ENCODE peak calls at places on chromosome 20, in seven cellular contexts. T is cerebellar cortex, G is NCI-H345, U is iris pigment epithelial cell, N is A549, F is mesothelial cell of epicardium, I is Right ventricle myocardium inferior. V is an unnamed sample.

GRCh38 chr20:37498066-37498702 is 22.9 kb upstream of the NNAT start:
- DNase-seq in T (no peak), G (no peak), U (peak), N (no peak), F (no peak), I (no peak), V (no peak)

GRCh38 chr20:46220808-46221207 is 87.5 kb downstream of the CDH22 start:
- DNase-seq in T (peak), G (peak), U (no peak), N (peak), F (no peak), I (no peak), V (no peak)

GRCh38 chr20:59207742-59208357 is 44.2 kb downstream of the ZNF831 start:
- DNase-seq in T (peak), G (no peak), U (no peak), N (peak), F (no peak), I (peak), V (peak)

GRCh38 chr20:36017034-36017951 is 48.9 kb downstream of the CNBD2 start:
- DNase-seq in T (no peak), G (no peak), U (peak), N (peak), F (peak), I (no peak), V (no peak)

GRCh38 chr20:45343445-45343866 is 4.8 kb downstream of the SDC4 start:
- DNase-seq in T (no peak), G (peak), U (no peak), N (no peak), F (no peak), I (no peak), V (no peak)

GRCh38 chr20:36919715-36920333 is 31.7 kb downstream of the SAMHD1 start:
- DNase-seq in T (peak), G (peak), U (peak), N (peak), F (no peak), I (no peak), V (no peak)

GRCh38 chr20:42308980-42309524 is 690.9 kb upstream of the CHD6 start:
- DNase-seq in T (no peak), G (peak), U (no peak), N (no peak), F (no peak), I (no peak), V (no peak)

GRCh38 chr20:4299773-4300172 is 284.4 kb upstream of the RNF24 start:
- DNase-seq in T (no peak), G (no peak), U (no peak), N (no peak), F (no peak), I (no peak), V (no peak)

GRCh38 chr20:10483691-10484090 is 48.6 kb downstream of the SLX4IP start:
- DNase-seq in T (no peak), G (no peak), U (no peak), N (no peak), F (no peak), I (no peak), V (no peak)

GRCh38 chr20:1830240-1830639 is 65.0 kb upstream of the SIRPA start:
- DNase-seq in T (no peak), G (no peak), U (peak), N (peak), F (peak), I (peak), V (no peak)

GRCh38 chr20:43974665-43975064 is 60.0 kb downstream of the TOX2 start:
- DNase-seq in T (no peak), G (no peak), U (no peak), N (no peak), F (no peak), I (no peak), V (no peak)

GRCh38 chr20:37929366-37930014 is 26.6 kb downstream of the VSTM2L start:
- DNase-seq in T (no peak), G (no peak), U (no peak), N (no peak), F (no peak), I (no peak), V (no peak)

GRCh38 chr20:48202774-48203173 is 417.5 kb upstream of the SULF2 start:
- DNase-seq in T (no peak), G (no peak), U (no peak), N (no peak), F (no peak), I (peak), V (no peak)

GRCh38 chr20:10201321-10201870 is 17.2 kb upstream of the SNAP25 start:
- DNase-seq in T (peak), G (no peak), U (no peak), N (no peak), F (no peak), I (no peak), V (no peak)

GRCh38 chr20:56957737-56958553 is 308.5 kb downstream of the BMP7 start:
- DNase-seq in T (no peak), G (peak), U (no peak), N (no peak), F (no peak), I (no peak), V (no peak)

GRCh38 chr20:39291301-39291700 is 329.2 kb downstream of the DHX35 start:
- DNase-seq in T (no peak), G (no peak), U (no peak), N (no peak), F (no peak), I (no peak), V (no peak)

GRCh38 chr20:41469868-41470267 is 103.2 kb upstream of the EMILIN3 start:
- DNase-seq in T (no peak), G (no peak), U (no peak), N (no peak), F (no peak), I (no peak), V (no peak)

GRCh38 chr20:60490184-60490583 is 532.0 kb downstream of the CDH26 start:
- DNase-seq in T (no peak), G (no peak), U (no peak), N (no peak), F (no peak), I (no peak), V (no peak)